ENCODE peak calls at places on chromosomes 7 and 10, in five cellular contexts. O is left ventricle myocardium inferior, R is mammary epithelial cell, E is PC-3, J is tibial nerve. M is an unnamed sample.

GRCh38 chr7:108459922-108460551 is 3.8 kb upstream of the NRCAM start:
- DNase-seq in O (no peak), R (peak), E (peak), J (no peak), M (no peak)

GRCh38 chr7:52143219-52143618 is 826.6 kb upstream of the COBL start:
- DNase-seq in O (no peak), R (no peak), E (no peak), J (no peak), M (no peak)

GRCh38 chr10:124083740-124084397 is 9.5 kb downstream of the CHST15 start:
- DNase-seq in O (no peak), R (no peak), E (no peak), J (no peak), M (no peak)

GRCh38 chr7:158991824-158992621 is 135.7 kb downstream of the DYNC2I1 start:
- DNase-seq in O (no peak), R (no peak), E (no peak), J (no peak), M (no peak)

GRCh38 chr7:36600869-36601530 is 123.3 kb downstream of the AOAH start:
- DNase-seq in O (no peak), R (peak), E (peak), J (no peak), M (peak)

GRCh38 chr10:70296406-70296899 is 12.6 kb upstream of the NPFFR1 start:
- DNase-seq in O (peak), R (peak), E (peak), J (peak), M (no peak)

GRCh38 chr7:157022681-157023588 is 12.5 kb upstream of the MNX1 start:
- DNase-seq in O (no peak), R (no peak), E (no peak), J (no peak), M (no peak)

GRCh38 chr10:86583983-86584382 is 62.4 kb upstream of the WAPL start:
- DNase-seq in O (no peak), R (no peak), E (peak), J (no peak), M (no peak)

GRCh38 chr10:91519899-91520514 is 109.9 kb downstream of the HECTD2 start:
- DNase-seq in O (no peak), R (no peak), E (no peak), J (no peak), M (no peak)

GRCh38 chr7:92621026-92621540 is 30.9 kb upstream of the FAM133B start:
- DNase-seq in O (peak), R (peak), E (peak), J (peak), M (peak)
- H3K27ac ChIP-seq in O (peak), R (peak), E (peak), J (peak), M (no peak)

DNA sequence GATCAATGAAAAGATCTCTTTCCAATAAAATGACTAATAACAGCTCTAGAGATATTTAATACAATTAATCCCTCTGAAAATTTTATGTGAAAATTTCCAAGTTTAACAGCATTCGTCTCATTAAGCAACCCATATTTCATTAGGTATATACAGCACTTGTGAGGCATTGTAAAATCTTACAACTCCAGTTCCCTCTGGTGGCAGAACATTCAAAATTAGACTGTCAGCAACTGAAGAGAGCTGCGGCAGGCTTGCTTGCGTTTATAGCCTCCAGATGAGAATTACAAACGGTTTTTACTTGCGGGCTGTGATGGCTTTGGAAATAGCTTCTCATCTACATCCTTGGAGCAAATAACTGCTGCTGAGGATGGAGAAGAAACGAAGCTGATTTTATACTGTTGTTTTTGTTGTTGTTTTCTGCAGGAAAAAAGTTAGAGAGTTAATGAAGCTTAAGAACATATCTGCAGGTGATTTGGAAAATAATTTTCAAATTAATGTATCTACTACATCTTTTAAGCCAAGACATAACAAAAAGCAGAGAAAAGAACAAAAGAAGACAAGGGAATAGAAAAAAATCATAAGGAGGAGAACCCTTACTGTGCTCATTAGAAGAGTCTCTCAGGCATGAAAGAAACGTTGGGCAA is 171.3 kb downstream of the MAGI2 start:
- DNase-seq in O (no peak), R (peak), E (peak), J (peak), M (no peak)
- TF ChIP-seq CTCF in O (peak), R (peak), E (peak), J (peak), M (peak)

GRCh38 chr10:26798298-26798697 is 62.5 kb downstream of the ABI1 start:
- DNase-seq in O (no peak), R (no peak), E (no peak), J (no peak), M (no peak)

GRCh38 chr10:26800468-26800867 is 60.3 kb downstream of the ABI1 start:
- DNase-seq in O (no peak), R (no peak), E (no peak), J (no peak), M (no peak)

GRCh38 chr10:26801274-26801673 is 59.5 kb downstream of the ABI1 start:
- DNase-seq in O (no peak), R (no peak), E (no peak), J (no peak), M (no peak)

GRCh38 chr10:26797340-26797739 is 63.4 kb downstream of the ABI1 start:
- DNase-seq in O (no peak), R (no peak), E (no peak), J (no peak), M (no peak)

DNA sequence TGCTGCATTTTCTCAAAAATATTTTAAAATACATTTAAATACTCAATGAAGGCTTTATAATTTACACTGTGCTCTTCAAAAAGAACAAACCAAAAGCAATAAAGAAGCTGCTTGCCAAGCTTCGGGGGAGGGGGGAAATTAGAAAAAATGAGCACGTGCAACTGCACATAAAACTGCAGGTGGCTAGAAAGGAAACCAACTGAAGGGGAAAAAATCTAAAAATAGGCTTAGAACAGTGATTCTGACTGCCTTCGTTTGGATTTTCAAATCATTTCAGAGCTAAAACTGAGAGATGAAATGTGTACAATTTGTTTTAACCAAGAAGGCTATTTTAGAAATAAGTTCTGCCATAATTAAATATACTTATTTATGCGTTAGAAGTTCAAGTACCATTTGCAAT is 61.4 kb downstream of the ABI1 start:
- DNase-seq in O (no peak), R (no peak), E (no peak), J (no peak), M (no peak)
- H3K27ac ChIP-seq in O (no peak), R (no peak), E (no peak), J (no peak), M (no peak)

DNA sequence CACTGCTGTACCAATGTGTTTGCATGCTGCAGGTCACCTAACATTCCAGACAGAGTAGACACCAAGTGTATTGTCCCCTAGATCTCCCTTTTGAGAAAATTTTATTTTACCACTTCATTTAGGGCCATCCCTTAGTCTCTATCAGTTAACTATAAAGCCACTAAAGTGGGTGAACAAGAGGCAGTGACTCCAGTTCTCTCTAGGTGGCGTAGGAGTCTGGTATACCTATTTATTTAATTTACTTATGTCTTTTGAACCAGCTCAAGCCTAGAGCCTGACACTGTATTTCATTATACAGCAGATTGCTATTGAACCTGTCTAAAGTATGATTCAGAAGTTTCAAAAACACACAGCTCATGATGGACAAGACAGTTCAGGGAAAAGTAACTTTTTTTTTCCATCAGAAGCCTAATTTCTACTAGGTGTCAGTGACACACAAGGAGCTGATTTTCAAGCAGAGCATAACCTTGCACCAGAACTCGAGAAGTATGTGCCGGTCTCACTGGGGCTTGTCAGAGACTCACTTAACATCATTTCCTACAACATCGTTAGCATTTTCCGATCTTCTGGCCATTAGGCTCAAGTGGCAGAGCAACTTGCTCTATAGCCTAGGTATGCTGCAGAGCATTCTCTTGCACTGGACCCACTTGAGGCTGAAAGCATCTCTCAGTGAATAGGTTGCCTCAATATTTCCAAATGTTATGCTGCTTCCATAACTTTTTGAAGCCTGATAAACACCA is 175.4 kb downstream of the CDC14C start:
- DNase-seq in O (no peak), R (no peak), E (peak), J (no peak), M (no peak)
- TF ChIP-seq CTCF in O (peak), R (peak), E (peak), J (no peak), M (no peak)

GRCh38 chr7:42478717-42479116 is 241.7 kb upstream of the GLI3 start:
- DNase-seq in O (peak), R (no peak), E (no peak), J (no peak), M (no peak)

GRCh38 chr7:42485171-42485838 is 248.3 kb upstream of the GLI3 start:
- DNase-seq in O (no peak), R (no peak), E (no peak), J (no peak), M (no peak)

GRCh38 chr7:42476255-42476654 is 239.2 kb upstream of the GLI3 start:
- DNase-seq in O (no peak), R (peak), E (no peak), J (no peak), M (no peak)

GRCh38 chr7:42479452-42480303 is 242.7 kb upstream of the GLI3 start:
- DNase-seq in O (no peak), R (peak), E (peak), J (peak), M (no peak)

DNA sequence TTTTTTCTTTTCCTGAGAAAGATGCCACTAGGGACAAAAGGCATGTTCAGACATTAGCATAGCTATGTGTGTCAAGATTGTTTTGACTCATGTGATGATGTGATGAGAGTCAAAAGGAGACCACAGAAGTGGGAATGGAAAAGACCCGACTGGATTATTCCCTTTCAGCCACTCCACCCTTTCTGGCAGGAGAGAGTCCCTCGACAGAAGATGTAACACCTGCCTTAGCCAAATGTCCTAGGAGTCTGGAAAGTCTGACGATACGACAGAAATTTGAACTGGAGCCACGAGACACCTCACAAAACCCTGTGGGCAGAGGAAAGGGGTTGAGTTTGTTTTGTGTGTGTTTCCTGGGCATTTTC is 243.3 kb upstream of the GLI3 start:
- DNase-seq in O (no peak), R (peak), E (no peak), J (peak), M (no peak)
- H3K27ac ChIP-seq in O (peak), R (no peak), E (peak), J (peak), M (no peak)

M was measured in dorsolateral prefrontal cortex.